ENCODE peak calls at places on chromosome 18, in eight cellular contexts. One of them, this sample, is unnamed.

GRCh38 chr18:80244956-80245730 is 2.2 kb downstream of the PARD6G start:
- DNase-seq in CD4-positive, alpha-beta memory T cell: no peak
- DNase-seq in GOT3: no peak
- DNase-seq in H54: no peak
- DNase-seq in mesendoderm: no peak
- DNase-seq in SK-MEL-5: no peak
- DNase-seq in kidney epithelial cell: no peak
- DNase-seq in NCI-H1417: no peak
- DNase-seq in this sample: no peak

GRCh38 chr18:42028232-42028832 is 73.3 kb downstream of the PIK3C3 start:
- DNase-seq in SK-MEL-5: peak
- DNase-seq in H54: no peak
- DNase-seq in kidney epithelial cell: no peak
- DNase-seq in CD4-positive, alpha-beta memory T cell: peak
- DNase-seq in GOT3: no peak
- DNase-seq in NCI-H1417: peak
- DNase-seq in mesendoderm: peak
- DNase-seq in this sample: peak

GRCh38 chr18:13376298-13376840 is 157.8 kb downstream of the LDLRAD4 start:
- DNase-seq in kidney epithelial cell: no peak
- DNase-seq in SK-MEL-5: no peak
- DNase-seq in CD4-positive, alpha-beta memory T cell: peak
- DNase-seq in mesendoderm: no peak
- DNase-seq in NCI-H1417: no peak
- DNase-seq in GOT3: no peak
- DNase-seq in H54: no peak
- DNase-seq in this sample: no peak

GRCh38 chr18:47582055-47582454 is 330.6 kb upstream of the SKOR2 start:
- DNase-seq in NCI-H1417: no peak
- DNase-seq in mesendoderm: peak
- DNase-seq in CD4-positive, alpha-beta memory T cell: no peak
- DNase-seq in kidney epithelial cell: no peak
- DNase-seq in SK-MEL-5: no peak
- DNase-seq in H54: no peak
- DNase-seq in GOT3: no peak
- DNase-seq in this sample: no peak

GRCh38 chr18:65527879-65528633 is 222.8 kb upstream of the CDH7 start:
- DNase-seq in GOT3: no peak
- DNase-seq in NCI-H1417: peak
- DNase-seq in CD4-positive, alpha-beta memory T cell: no peak
- DNase-seq in kidney epithelial cell: no peak
- DNase-seq in mesendoderm: no peak
- DNase-seq in H54: no peak
- DNase-seq in SK-MEL-5: no peak
- DNase-seq in this sample: no peak

GRCh38 chr18:21073180-21073579 is 38.4 kb downstream of the ROCK1 start:
- DNase-seq in SK-MEL-5: no peak
- DNase-seq in H54: no peak
- DNase-seq in NCI-H1417: no peak
- DNase-seq in kidney epithelial cell: no peak
- DNase-seq in GOT3: no peak
- DNase-seq in mesendoderm: no peak
- DNase-seq in CD4-positive, alpha-beta memory T cell: no peak
- DNase-seq in this sample: no peak

GRCh38 chr18:67788784-67789545 is 272.4 kb upstream of the DSEL start:
- DNase-seq in GOT3: no peak
- DNase-seq in CD4-positive, alpha-beta memory T cell: no peak
- DNase-seq in SK-MEL-5: no peak
- DNase-seq in H54: no peak
- DNase-seq in NCI-H1417: no peak
- DNase-seq in mesendoderm: no peak
- DNase-seq in kidney epithelial cell: no peak
- DNase-seq in this sample: no peak

GRCh38 chr18:40046596-40046995 is 1908.4 kb upstream of the PIK3C3 start:
- DNase-seq in GOT3: no peak
- DNase-seq in kidney epithelial cell: no peak
- DNase-seq in CD4-positive, alpha-beta memory T cell: no peak
- DNase-seq in H54: no peak
- DNase-seq in NCI-H1417: no peak
- DNase-seq in mesendoderm: no peak
- DNase-seq in SK-MEL-5: no peak
- DNase-seq in this sample: no peak

GRCh38 chr18:34933880-34934689 is 107.1 kb upstream of the MAPRE2 start:
- DNase-seq in kidney epithelial cell: no peak
- DNase-seq in GOT3: no peak
- DNase-seq in H54: no peak
- DNase-seq in SK-MEL-5: no peak
- DNase-seq in mesendoderm: no peak
- DNase-seq in CD4-positive, alpha-beta memory T cell: no peak
- DNase-seq in NCI-H1417: no peak
- DNase-seq in this sample: peak

GRCh38 chr18:58712930-58713329 is 41.7 kb downstream of the MALT1 start:
- DNase-seq in H54: no peak
- DNase-seq in CD4-positive, alpha-beta memory T cell: no peak
- DNase-seq in mesendoderm: no peak
- DNase-seq in GOT3: no peak
- DNase-seq in NCI-H1417: no peak
- DNase-seq in SK-MEL-5: no peak
- DNase-seq in kidney epithelial cell: no peak
- DNase-seq in this sample: no peak

GRCh38 chr18:51128533-51128932 is 68.9 kb downstream of the MEX3C start:
- DNase-seq in H54: no peak
- DNase-seq in SK-MEL-5: no peak
- DNase-seq in kidney epithelial cell: no peak
- DNase-seq in GOT3: no peak
- DNase-seq in mesendoderm: no peak
- DNase-seq in NCI-H1417: no peak
- DNase-seq in CD4-positive, alpha-beta memory T cell: no peak
- DNase-seq in this sample: no peak

GRCh38 chr18:58051765-58052460 is 7.9 kb downstream of the NEDD4L start:
- DNase-seq in NCI-H1417: peak
- DNase-seq in H54: no peak
- DNase-seq in mesendoderm: peak
- DNase-seq in CD4-positive, alpha-beta memory T cell: peak
- DNase-seq in kidney epithelial cell: no peak
- DNase-seq in GOT3: no peak
- DNase-seq in SK-MEL-5: peak
- DNase-seq in this sample: peak

GRCh38 chr18:41378628-41379027 is 576.4 kb upstream of the PIK3C3 start:
- DNase-seq in kidney epithelial cell: no peak
- DNase-seq in CD4-positive, alpha-beta memory T cell: no peak
- DNase-seq in H54: no peak
- DNase-seq in GOT3: no peak
- DNase-seq in mesendoderm: peak
- DNase-seq in SK-MEL-5: peak
- DNase-seq in NCI-H1417: peak
- DNase-seq in this sample: peak

GRCh38 chr18:45567123-45567522 is 48.2 kb upstream of the SLC14A2 start:
- DNase-seq in mesendoderm: peak
- DNase-seq in NCI-H1417: no peak
- DNase-seq in GOT3: no peak
- DNase-seq in H54: no peak
- DNase-seq in SK-MEL-5: no peak
- DNase-seq in CD4-positive, alpha-beta memory T cell: no peak
- DNase-seq in kidney epithelial cell: no peak
- DNase-seq in this sample: peak

GRCh38 chr18:77366067-77366724 is 116.5 kb downstream of the GALR1 start:
- DNase-seq in CD4-positive, alpha-beta memory T cell: no peak
- DNase-seq in H54: no peak
- DNase-seq in mesendoderm: no peak
- DNase-seq in NCI-H1417: no peak
- DNase-seq in SK-MEL-5: no peak
- DNase-seq in kidney epithelial cell: no peak
- DNase-seq in GOT3: no peak
- DNase-seq in this sample: no peak

GRCh38 chr18:25457636-25458035 is 105.7 kb upstream of the ZNF521 start:
- DNase-seq in SK-MEL-5: peak
- DNase-seq in kidney epithelial cell: no peak
- DNase-seq in GOT3: no peak
- DNase-seq in NCI-H1417: no peak
- DNase-seq in mesendoderm: no peak
- DNase-seq in H54: no peak
- DNase-seq in CD4-positive, alpha-beta memory T cell: no peak
- DNase-seq in this sample: peak

GRCh38 chr18:40414155-40414754 is 1540.8 kb upstream of the PIK3C3 start:
- DNase-seq in mesendoderm: no peak
- DNase-seq in CD4-positive, alpha-beta memory T cell: no peak
- DNase-seq in GOT3: no peak
- DNase-seq in SK-MEL-5: no peak
- DNase-seq in NCI-H1417: peak
- DNase-seq in H54: no peak
- DNase-seq in kidney epithelial cell: no peak
- DNase-seq in this sample: peak

GRCh38 chr18:811192-812122 is 585 bp downstream of the YES1 start:
- DNase-seq in kidney epithelial cell: no peak
- DNase-seq in SK-MEL-5: peak
- DNase-seq in GOT3: no peak
- DNase-seq in H54: peak
- DNase-seq in mesendoderm: peak
- DNase-seq in NCI-H1417: peak
- DNase-seq in CD4-positive, alpha-beta memory T cell: peak
- DNase-seq in this sample: peak

GRCh38 chr18:67783215-67783946 is 266.9 kb upstream of the DSEL start:
- DNase-seq in kidney epithelial cell: peak
- DNase-seq in mesendoderm: peak
- DNase-seq in NCI-H1417: no peak
- DNase-seq in CD4-positive, alpha-beta memory T cell: no peak
- DNase-seq in GOT3: no peak
- DNase-seq in SK-MEL-5: no peak
- DNase-seq in H54: no peak
- DNase-seq in this sample: peak

GRCh38 chr18:48446582-48447225 is 37.5 kb upstream of the ZBTB7C start:
- DNase-seq in H54: peak
- DNase-seq in SK-MEL-5: peak
- DNase-seq in NCI-H1417: peak
- DNase-seq in CD4-positive, alpha-beta memory T cell: peak
- DNase-seq in GOT3: peak
- DNase-seq in mesendoderm: peak
- DNase-seq in kidney epithelial cell: no peak
- DNase-seq in this sample: peak

GRCh38 chr18:77114070-77114563 is 18.5 kb downstream of the MBP start:
- DNase-seq in mesendoderm: no peak
- DNase-seq in NCI-H1417: no peak
- DNase-seq in kidney epithelial cell: no peak
- DNase-seq in SK-MEL-5: peak
- DNase-seq in H54: no peak
- DNase-seq in CD4-positive, alpha-beta memory T cell: no peak
- DNase-seq in GOT3: no peak
- DNase-seq in this sample: no peak

GRCh38 chr18:8685141-8685913 is 20.0 kb upstream of the MTCL1 start:
- DNase-seq in kidney epithelial cell: no peak
- DNase-seq in SK-MEL-5: peak
- DNase-seq in H54: no peak
- DNase-seq in GOT3: peak
- DNase-seq in NCI-H1417: peak
- DNase-seq in mesendoderm: peak
- DNase-seq in CD4-positive, alpha-beta memory T cell: no peak
- DNase-seq in this sample: peak

GRCh38 chr18:58119819-58120218 is 75.8 kb downstream of the NEDD4L start:
- DNase-seq in mesendoderm: no peak
- DNase-seq in SK-MEL-5: no peak
- DNase-seq in CD4-positive, alpha-beta memory T cell: no peak
- DNase-seq in NCI-H1417: no peak
- DNase-seq in GOT3: no peak
- DNase-seq in H54: no peak
- DNase-seq in kidney epithelial cell: no peak
- DNase-seq in this sample: no peak

GRCh38 chr18:13381907-13382682 is 163.5 kb downstream of the LDLRAD4 start:
- DNase-seq in H54: no peak
- DNase-seq in kidney epithelial cell: peak
- DNase-seq in mesendoderm: no peak
- DNase-seq in SK-MEL-5: no peak
- DNase-seq in NCI-H1417: peak
- DNase-seq in GOT3: no peak
- DNase-seq in CD4-positive, alpha-beta memory T cell: peak
- DNase-seq in this sample: peak

GRCh38 chr18:24199563-24199962 is 60.7 kb downstream of the CABYR start:
- DNase-seq in NCI-H1417: no peak
- DNase-seq in mesendoderm: peak
- DNase-seq in kidney epithelial cell: no peak
- DNase-seq in SK-MEL-5: no peak
- DNase-seq in GOT3: no peak
- DNase-seq in CD4-positive, alpha-beta memory T cell: no peak
- DNase-seq in H54: no peak
- DNase-seq in this sample: no peak

GRCh38 chr18:60503166-60503565 is 130.6 kb upstream of the MC4R start:
- DNase-seq in SK-MEL-5: no peak
- DNase-seq in NCI-H1417: no peak
- DNase-seq in H54: no peak
- DNase-seq in kidney epithelial cell: no peak
- DNase-seq in CD4-positive, alpha-beta memory T cell: no peak
- DNase-seq in mesendoderm: no peak
- DNase-seq in GOT3: no peak
- DNase-seq in this sample: no peak

GRCh38 chr18:74132201-74132600 is 15.4 kb downstream of the FBXO15 start:
- DNase-seq in GOT3: no peak
- DNase-seq in SK-MEL-5: no peak
- DNase-seq in kidney epithelial cell: no peak
- DNase-seq in mesendoderm: no peak
- DNase-seq in NCI-H1417: no peak
- DNase-seq in CD4-positive, alpha-beta memory T cell: no peak
- DNase-seq in H54: no peak
- DNase-seq in this sample: no peak

GRCh38 chr18:48158721-48159120 is 228.3 kb upstream of the SMAD2 start:
- DNase-seq in H54: no peak
- DNase-seq in GOT3: no peak
- DNase-seq in SK-MEL-5: no peak
- DNase-seq in CD4-positive, alpha-beta memory T cell: no peak
- DNase-seq in mesendoderm: no peak
- DNase-seq in NCI-H1417: no peak
- DNase-seq in kidney epithelial cell: no peak
- DNase-seq in this sample: no peak

GRCh38 chr18:74714796-74715195 is 117.1 kb downstream of the ZNF407 start:
- DNase-seq in NCI-H1417: peak
- DNase-seq in H54: no peak
- DNase-seq in CD4-positive, alpha-beta memory T cell: no peak
- DNase-seq in SK-MEL-5: no peak
- DNase-seq in mesendoderm: peak
- DNase-seq in GOT3: no peak
- DNase-seq in kidney epithelial cell: no peak
- DNase-seq in this sample: no peak

GRCh38 chr18:55380574-55380973 is 207.4 kb downstream of the TCF4 start:
- DNase-seq in NCI-H1417: no peak
- DNase-seq in mesendoderm: no peak
- DNase-seq in GOT3: no peak
- DNase-seq in kidney epithelial cell: no peak
- DNase-seq in SK-MEL-5: no peak
- DNase-seq in CD4-positive, alpha-beta memory T cell: no peak
- DNase-seq in H54: no peak
- DNase-seq in this sample: peak

GRCh38 chr18:56711706-56712445 is 60.7 kb downstream of the WDR7 start:
- DNase-seq in H54: no peak
- DNase-seq in SK-MEL-5: no peak
- DNase-seq in CD4-positive, alpha-beta memory T cell: no peak
- DNase-seq in kidney epithelial cell: no peak
- DNase-seq in mesendoderm: no peak
- DNase-seq in NCI-H1417: peak
- DNase-seq in GOT3: no peak
- DNase-seq in this sample: no peak

GRCh38 chr18:35707674-35708073 is 126.1 kb downstream of the GALNT1 start:
- DNase-seq in SK-MEL-5: no peak
- DNase-seq in NCI-H1417: no peak
- DNase-seq in kidney epithelial cell: no peak
- DNase-seq in mesendoderm: no peak
- DNase-seq in GOT3: no peak
- DNase-seq in CD4-positive, alpha-beta memory T cell: no peak
- DNase-seq in H54: no peak
- DNase-seq in this sample: no peak

GRCh38 chr18:47882641-47883040 is 47.8 kb downstream of the SMAD2 start:
- DNase-seq in H54: no peak
- DNase-seq in NCI-H1417: no peak
- DNase-seq in mesendoderm: no peak
- DNase-seq in GOT3: no peak
- DNase-seq in SK-MEL-5: no peak
- DNase-seq in kidney epithelial cell: no peak
- DNase-seq in CD4-positive, alpha-beta memory T cell: no peak
- DNase-seq in this sample: no peak

GRCh38 chr18:2907459-2908145 is 60.8 kb downstream of the EMILIN2 start:
- DNase-seq in H54: no peak
- DNase-seq in GOT3: no peak
- DNase-seq in NCI-H1417: no peak
- DNase-seq in mesendoderm: no peak
- DNase-seq in CD4-positive, alpha-beta memory T cell: no peak
- DNase-seq in kidney epithelial cell: no peak
- DNase-seq in SK-MEL-5: no peak
- DNase-seq in this sample: no peak

This sample was measured in fibroblast of lung.